ENCODE peak calls at places on chromosomes 3 and 15, in five cellular contexts. Z is suprapubic skin, L is sciatic nerve, Q is KBM-7, V is endothelial cell. N is an unnamed sample.

GRCh38 chr3:123618768-123619484 is 34.1 kb upstream of the HACD2 start:
- DNase-seq in Z (no peak), L (peak; percentile 86), Q (peak; percentile 87), V (no peak), N (no peak)

GRCh38 chr3:10983219-10983916 is 9.2 kb upstream of the SLC6A1 start:
- DNase-seq in Z (no peak), L (no peak), Q (peak; percentile 45), V (peak; percentile 58), N (peak; percentile 62)

GRCh38 chr3:53040361-53040820 is 5.5 kb downstream of the SFMBT1 start:
- DNase-seq in Z (no peak), L (no peak), Q (no peak), V (no peak), N (no peak)

GRCh38 chr3:44000586-44000985 is 241.1 kb upstream of the TOPAZ1 start:
- DNase-seq in Z (no peak), L (no peak), Q (no peak), V (no peak), N (no peak)

GRCh38 chr3:106542101-106542769 is 673.4 kb upstream of the CBLB start:
- DNase-seq in Z (no peak), L (no peak), Q (peak; percentile 6), V (no peak), N (no peak)

GRCh38 chr3:197404754-197405153 is 106.3 kb upstream of the DLG1 start:
- DNase-seq in Z (no peak), L (no peak), Q (no peak), V (no peak), N (no peak)

GRCh38 chr3:115699741-115700140 is 76.4 kb downstream of the GAP43 start:
- DNase-seq in Z (no peak), L (no peak), Q (no peak), V (no peak), N (no peak)

GRCh38 chr3:70608434-70608833 is 296.0 kb upstream of the MDFIC2 start:
- DNase-seq in Z (no peak), L (no peak), Q (no peak), V (no peak), N (no peak)

GRCh38 chr3:25621087-25621486 is 43.6 kb downstream of the TOP2B start:
- DNase-seq in Z (no peak), L (no peak), Q (no peak), V (no peak), N (no peak)

GRCh38 chr3:197289726-197290125 is 8.7 kb downstream of the DLG1 start:
- DNase-seq in Z (no peak), L (no peak), Q (no peak), V (no peak), N (no peak)

GRCh38 chr3:128364808-128365360 is 101.8 kb downstream of the DNAJB8 start:
- DNase-seq in Z (no peak), L (no peak), Q (no peak), V (no peak), N (no peak)

GRCh38 chr15:98958918-98959639 is 48.5 kb downstream of the PGPEP1L start:
- DNase-seq in Z (no peak), L (no peak), Q (no peak), V (no peak), N (no peak)

GRCh38 chr15:78154955-78155354 is 5.8 kb downstream of the IDH3A start:
- DNase-seq in Z (no peak), L (no peak), Q (no peak), V (no peak), N (no peak)

GRCh38 chr15:68797157-68797556 is 23.5 kb downstream of the ANP32A start:
- DNase-seq in Z (no peak), L (no peak), Q (no peak), V (no peak), N (no peak)

GRCh38 chr3:27657404-27657803 is 64.7 kb downstream of the EOMES start:
- DNase-seq in Z (no peak), L (no peak), Q (no peak), V (no peak), N (no peak)

GRCh38 chr3:159600291-159600690 is 388.3 kb upstream of the IL12A start:
- DNase-seq in Z (no peak), L (no peak), Q (peak; percentile 3), V (no peak), N (no peak)

GRCh38 chr15:52094811-52095584 is 17.6 kb downstream of the BCL2L10 start:
- DNase-seq in Z (peak; percentile 79), L (no peak), Q (no peak), V (no peak), N (no peak)

N was measured in GM10248.